ENCODE peak calls at places on chromosomes 16 and 17, in six cellular contexts. C is A549, T is ovary, G is adrenal gland, P is GM12892, Y is gastrocnemius medialis. J is an unnamed sample.
A peak's percentile ranks its signal among the peaks of the same experiment; 100 is the strongest.

GRCh38 chr16:54059319-54059718 is 227.3 kb downstream of the IRX3 start:
- DNase-seq in C (no peak), T (no peak), G (no peak), P (no peak), Y (no peak), J (no peak)

GRCh38 chr16:84166796-84167695 is 19.8 kb downstream of the TAF1C start:
- DNase-seq in C (no peak), T (no peak), G (no peak), P (no peak), Y (no peak), J (peak; percentile 47)

GRCh38 chr16:89418352-89418751 is 72.0 kb downstream of the ANKRD11 start:
- DNase-seq in C (no peak), T (no peak), G (no peak), P (no peak), Y (no peak), J (no peak)

GRCh38 chr17:17919169-17920107 is 52.8 kb downstream of the TOM1L2 start:
- DNase-seq in C (peak; percentile 96), T (peak; percentile 79), G (peak; percentile 84), P (peak; percentile 55), Y (peak; percentile 59), J (peak; percentile 82)

GRCh38 chr17:44354582-44355309 is 8.9 kb downstream of the FAM171A2 start:
- DNase-seq in C (no peak), T (peak; percentile 64), G (peak; percentile 56), P (no peak), Y (no peak), J (peak; percentile 90)

GRCh38 chr17:17269926-17270773 is 10.9 kb downstream of the COPS3 start:
- DNase-seq in C (no peak), T (no peak), G (peak; percentile 6), P (no peak), Y (no peak), J (no peak)

GRCh38 chr16:84406006-84406963 is 37.9 kb downstream of the ATP2C2 start:
- DNase-seq in C (no peak), T (no peak), G (no peak), P (no peak), Y (no peak), J (no peak)

GRCh38 chr17:37142294-37142944 is 193.7 kb downstream of the AATF start:
- DNase-seq in C (no peak), T (no peak), G (no peak), P (no peak), Y (no peak), J (no peak)

GRCh38 chr16:79261461-79261860 is 339.1 kb downstream of the MAF start:
- DNase-seq in C (no peak), T (no peak), G (peak; percentile 50), P (no peak), Y (no peak), J (peak; percentile 80)

GRCh38 chr16:57505169-57505568 is 18.9 kb upstream of the DOK4 start:
- DNase-seq in C (no peak), T (no peak), G (no peak), P (no peak), Y (no peak), J (no peak)

GRCh38 chr17:13743906-13744305 is 142.2 kb upstream of the HS3ST3A1 start:
- DNase-seq in C (no peak), T (no peak), G (no peak), P (no peak), Y (no peak), J (no peak)

GRCh38 chr17:36851230-36851629 is 86.0 kb upstream of the LHX1 start:
- DNase-seq in C (peak; percentile 76), T (no peak), G (no peak), P (no peak), Y (no peak), J (no peak)

GRCh38 chr17:74935585-74936469 is at the start of gene OTOP3:
- DNase-seq in C (no peak), T (no peak), G (no peak), P (no peak), Y (no peak), J (no peak)

GRCh38 chr17:28447396-28447760 is 26.1 kb upstream of the SLC13A2 start:
- DNase-seq in C (no peak), T (no peak), G (no peak), P (no peak), Y (no peak), J (no peak)

DNA sequence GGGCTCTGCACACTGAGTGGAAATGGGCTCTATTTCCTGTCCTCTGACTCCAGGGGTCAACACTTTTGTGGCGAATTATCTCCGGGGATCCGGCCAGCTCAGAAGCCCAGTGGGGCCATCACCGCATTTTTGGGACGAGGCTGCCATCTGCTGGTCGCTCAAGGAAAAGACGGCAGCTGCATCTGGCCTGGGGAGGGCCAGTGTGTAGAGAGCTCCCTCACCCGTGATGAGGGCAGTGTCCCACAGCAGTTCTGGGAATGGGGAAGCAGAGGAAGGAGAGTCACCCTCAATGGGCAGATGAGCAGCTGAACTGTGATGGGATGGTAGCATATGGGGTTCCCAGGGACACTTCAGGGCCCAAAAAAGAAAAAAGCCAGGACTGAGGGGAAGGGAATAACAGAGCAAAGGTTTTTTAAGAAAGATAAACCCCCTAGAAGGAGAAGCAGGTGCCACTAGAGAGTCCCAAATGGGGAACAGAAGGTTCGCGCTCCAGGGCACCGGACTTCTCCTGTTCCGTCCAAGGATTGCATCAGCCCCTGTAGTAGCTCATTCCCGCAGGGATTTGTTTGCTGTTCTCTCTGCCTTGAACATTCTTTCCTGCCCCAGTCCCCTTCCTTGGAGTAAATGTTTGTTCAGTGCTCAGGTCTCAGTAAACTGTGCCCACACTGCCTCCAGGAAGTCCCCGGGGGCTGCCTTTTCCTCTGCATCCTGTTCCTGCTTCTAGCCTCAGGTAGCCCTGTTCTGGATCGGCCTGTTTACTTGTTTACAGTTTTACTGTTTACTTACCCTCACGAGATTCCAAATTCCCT is 9.3 kb upstream of the ABCC12 start:
- DNase-seq in C (peak; percentile 82), T (peak; percentile 61), G (peak; percentile 74), P (peak; percentile 62), Y (peak; percentile 62), J (peak; percentile 92)
- TF ChIP-seq POLR2A in C (no peak), T (no peak), G (no peak), P (no peak), Y (no peak), J (no peak)

GRCh38 chr17:21549107-21549687 is 143.1 kb upstream of the KCNJ18 start:
- DNase-seq in C (no peak), T (no peak), G (no peak), P (no peak), Y (no peak), J (no peak)

GRCh38 chr17:21548236-21548635 is 144.1 kb upstream of the KCNJ18 start:
- DNase-seq in C (no peak), T (no peak), G (no peak), P (no peak), Y (no peak), J (no peak)

GRCh38 chr17:21551081-21551881 is 141.0 kb upstream of the KCNJ18 start:
- DNase-seq in C (peak; percentile 75), T (peak; percentile 84), G (peak; percentile 88), P (peak; percentile 53), Y (peak; percentile 58), J (peak; percentile 95)
- TF ChIP-seq POLR2A in C (peak; percentile 95), T (peak; percentile 59), G (peak; percentile 17), P (no peak), Y (peak; percentile 79), J (no peak)

DNA sequence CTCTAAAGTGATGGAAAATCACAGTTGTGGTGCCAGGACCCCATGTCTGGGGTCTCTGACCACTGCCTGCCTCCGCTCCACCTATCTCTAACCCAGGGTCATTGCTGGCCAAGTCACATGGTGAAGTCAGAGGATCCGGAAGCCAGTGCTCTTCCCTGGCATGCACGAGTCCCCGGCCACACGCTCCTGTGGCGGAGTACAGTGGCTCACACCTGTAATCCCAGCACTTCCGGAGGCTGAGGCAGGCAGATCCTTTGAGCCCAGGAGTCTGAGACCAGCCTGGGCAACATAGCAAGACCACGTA is 21.5 kb upstream of the RBFOX3 start:
- DNase-seq in C (no peak), T (no peak), G (no peak), P (peak; percentile 4), Y (no peak), J (peak; percentile 44)
- TF ChIP-seq POLR2A in C (no peak), T (no peak), G (no peak), P (no peak), Y (no peak), J (no peak)

GRCh38 chr17:42311240-42312034 is 23.1 kb downstream of the STAT5A start:
- DNase-seq in C (no peak), T (peak; percentile 91), G (peak; percentile 99), P (no peak), Y (peak; percentile 94), J (peak; percentile 88)
- TF ChIP-seq POLR2A in C (no peak), T (peak; percentile 47), G (no peak), P (no peak), Y (peak; percentile 40), J (no peak)

DNA sequence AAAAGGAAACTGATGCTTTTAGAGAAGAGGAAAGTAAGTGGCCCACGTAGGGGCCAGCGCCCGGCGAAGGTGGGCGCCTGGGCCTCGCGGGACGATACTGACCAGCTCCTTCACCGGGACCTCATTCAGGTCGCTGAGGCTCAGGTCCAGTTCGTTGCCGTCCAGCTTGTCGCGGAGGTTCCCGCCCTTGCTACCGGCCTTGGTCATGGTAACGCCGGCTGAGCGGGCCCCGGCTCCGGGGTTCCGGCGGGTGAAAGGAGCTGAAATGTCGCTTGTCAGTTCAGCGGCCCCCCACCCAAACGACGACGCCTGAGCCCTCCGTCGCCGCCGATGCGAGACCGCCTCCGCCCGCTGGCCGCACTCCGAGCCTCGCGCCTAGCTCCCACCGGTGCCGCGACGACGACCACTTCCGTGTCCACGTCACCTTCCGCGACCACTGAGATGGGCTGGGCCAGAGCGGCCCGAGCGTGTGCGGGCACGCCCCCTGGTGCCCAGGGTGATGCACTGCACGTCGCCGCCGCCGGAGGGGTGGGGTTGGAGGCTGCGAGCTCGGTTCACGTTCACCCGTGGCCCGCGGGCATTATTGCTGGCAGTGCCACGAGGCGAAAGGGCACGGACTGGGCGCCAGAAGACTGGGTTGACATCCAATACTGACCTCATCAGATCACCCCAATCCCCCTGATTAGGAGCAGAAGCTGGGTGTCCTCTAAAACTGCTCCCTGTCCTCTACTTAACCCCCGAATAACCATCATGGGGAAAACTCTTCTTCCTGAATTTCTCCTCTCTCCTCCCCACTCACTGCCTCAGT is at the start of gene LRRC59:
- DNase-seq in C (peak; percentile 83), T (peak; percentile 88), G (peak; percentile 91), P (peak; percentile 89), Y (peak; percentile 64), J (peak; percentile 99)
- TF ChIP-seq POLR2A in C (peak; percentile 91), T (peak; percentile 85), G (peak; percentile 75), P (peak; percentile 95), Y (peak; percentile 59), J (no peak)

DNA sequence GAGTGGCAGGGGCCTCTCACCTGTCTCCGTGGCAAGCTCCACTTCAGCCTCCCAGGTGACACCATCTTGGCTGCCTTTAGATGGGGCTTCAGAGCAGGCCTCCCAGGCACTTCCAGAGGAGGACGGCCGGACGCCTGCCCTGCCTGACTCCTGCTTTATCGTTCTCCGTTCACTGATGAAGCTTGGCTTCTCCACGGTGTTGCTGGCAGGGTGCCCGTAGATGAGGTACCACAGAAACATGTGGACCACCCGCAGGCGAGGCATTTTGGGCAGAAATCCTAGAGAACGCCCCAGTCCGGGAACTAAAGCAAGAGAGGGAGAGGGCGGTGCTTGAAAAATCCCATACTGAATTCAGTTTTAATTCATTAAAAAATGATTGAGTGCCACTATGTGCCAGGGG is 54.5 kb downstream of the GTF3C1 start:
- DNase-seq in C (no peak), T (peak; percentile 76), G (no peak), P (no peak), Y (no peak), J (no peak)
- TF ChIP-seq POLR2A in C (no peak), T (no peak), G (no peak), P (no peak), Y (no peak), J (no peak)

J was measured in spleen.